ENCODE peak calls at places on chromosome 15, in nine cellular contexts. I is adrenal gland; B is A172; V is lower leg skin; Q is activated CD8-positive, alpha-beta memory T cell treated with anti-CD3 and anti-CD28 coated beads for 24 hours; F is breast epithelium; Y is T-helper 2 cell; H is NCI-H460; K is cardiac fibroblast. X is an unnamed sample.

GRCh38 chr15:50953302-50953701 is 44.8 kb downstream of the AP4E1 start:
- DNase-seq in I (no peak), B (no peak), V (no peak), Q (no peak), F (no peak), Y (no peak), H (no peak), K (no peak), X (no peak)

GRCh38 chr15:62850318-62850717 is 192.2 kb upstream of the TPM1 start:
- DNase-seq in I (no peak), B (peak), V (peak), Q (no peak), F (no peak), Y (no peak), H (no peak), K (no peak), X (no peak)

GRCh38 chr15:52256930-52257733 is 38.5 kb downstream of the MYO5C start:
- DNase-seq in I (no peak), B (no peak), V (no peak), Q (no peak), F (no peak), Y (peak), H (no peak), K (peak), X (no peak)

GRCh38 chr15:25890532-25890931 is 27.4 kb upstream of the ATP10A start:
- DNase-seq in I (no peak), B (no peak), V (no peak), Q (no peak), F (no peak), Y (no peak), H (no peak), K (no peak), X (no peak)

GRCh38 chr15:28110416-28110975 is 11.4 kb upstream of the OCA2 start:
- DNase-seq in I (no peak), B (no peak), V (peak), Q (peak), F (no peak), Y (no peak), H (no peak), K (no peak), X (no peak)

GRCh38 chr15:39347453-39347852 is 233.4 kb upstream of the THBS1 start:
- DNase-seq in I (no peak), B (no peak), V (no peak), Q (no peak), F (no peak), Y (no peak), H (no peak), K (no peak), X (no peak)

GRCh38 chr15:96125681-96126080 is 204.8 kb upstream of the NR2F2 start:
- DNase-seq in I (no peak), B (peak), V (no peak), Q (no peak), F (no peak), Y (no peak), H (peak), K (no peak), X (no peak)

GRCh38 chr15:84929795-84930371 is 45.4 kb downstream of the SLC28A1 start:
- DNase-seq in I (peak), B (peak), V (no peak), Q (no peak), F (peak), Y (peak), H (no peak), K (peak), X (no peak)

GRCh38 chr15:87293016-87293415 is 963.5 kb downstream of the NTRK3 start:
- DNase-seq in I (no peak), B (no peak), V (no peak), Q (no peak), F (no peak), Y (no peak), H (no peak), K (no peak), X (no peak)

GRCh38 chr15:61063875-61064320 is 165.2 kb downstream of the RORA start:
- DNase-seq in I (no peak), B (no peak), V (no peak), Q (no peak), F (no peak), Y (no peak), H (no peak), K (no peak), X (no peak)

GRCh38 chr15:101386967-101387366 is 91.9 kb upstream of the SNRPA1 start:
- DNase-seq in I (no peak), B (no peak), V (no peak), Q (no peak), F (no peak), Y (no peak), H (no peak), K (no peak), X (no peak)

GRCh38 chr15:89747708-89748682 is 3.1 kb downstream of the MESP1 start:
- DNase-seq in I (no peak), B (no peak), V (no peak), Q (no peak), F (no peak), Y (no peak), H (no peak), K (no peak), X (no peak)

GRCh38 chr15:73258271-73259108 is 110.3 kb downstream of the HCN4 start:
- DNase-seq in I (no peak), B (no peak), V (no peak), Q (no peak), F (no peak), Y (peak), H (no peak), K (no peak), X (no peak)

GRCh38 chr15:89641053-89641452 is 14.2 kb downstream of the KIF7 start:
- DNase-seq in I (no peak), B (no peak), V (peak), Q (no peak), F (no peak), Y (no peak), H (no peak), K (no peak), X (no peak)

GRCh38 chr15:67750371-67750770 is 74.9 kb upstream of the SKOR1 start:
- DNase-seq in I (no peak), B (no peak), V (no peak), Q (no peak), F (no peak), Y (no peak), H (no peak), K (no peak), X (no peak)

GRCh38 chr15:71575474-71576045 is 234.8 kb upstream of the NR2E3 start:
- DNase-seq in I (no peak), B (no peak), V (no peak), Q (no peak), F (no peak), Y (no peak), H (peak), K (peak), X (no peak)

GRCh38 chr15:72968531-72968922 is 83.7 kb upstream of the NEO1 start:
- DNase-seq in I (no peak), B (no peak), V (no peak), Q (no peak), F (no peak), Y (no peak), H (no peak), K (peak), X (no peak)

GRCh38 chr15:39665629-39666245 is 84.9 kb downstream of the THBS1 start:
- DNase-seq in I (no peak), B (no peak), V (no peak), Q (no peak), F (no peak), Y (no peak), H (no peak), K (no peak), X (no peak)

GRCh38 chr15:83658406-83658805 is 4.5 kb downstream of the ADAMTSL3 start:
- DNase-seq in I (no peak), B (no peak), V (no peak), Q (no peak), F (no peak), Y (no peak), H (no peak), K (no peak), X (no peak)

GRCh38 chr15:73809728-73810501 is 56.8 kb upstream of the INSYN1 start:
- DNase-seq in I (no peak), B (peak), V (no peak), Q (no peak), F (no peak), Y (no peak), H (no peak), K (no peak), X (no peak)

GRCh38 chr15:34760909-34761308 is 6.1 kb upstream of the GJD2 start:
- DNase-seq in I (no peak), B (no peak), V (no peak), Q (no peak), F (no peak), Y (no peak), H (no peak), K (no peak), X (no peak)

GRCh38 chr15:55343168-55343567 is 24.1 kb downstream of the PIGB start:
- DNase-seq in I (no peak), B (no peak), V (no peak), Q (no peak), F (no peak), Y (no peak), H (no peak), K (no peak), X (no peak)

GRCh38 chr15:74041311-74041756 is 41.0 kb downstream of the GOLGA6A start:
- DNase-seq in I (no peak), B (no peak), V (no peak), Q (no peak), F (no peak), Y (no peak), H (no peak), K (no peak), X (no peak)

GRCh38 chr15:33492434-33493052 is 181.8 kb downstream of the RYR3 start:
- DNase-seq in I (no peak), B (no peak), V (no peak), Q (no peak), F (no peak), Y (no peak), H (no peak), K (no peak), X (no peak)

GRCh38 chr15:74835312-74835823 is 7.6 kb downstream of the ULK3 start:
- DNase-seq in I (peak), B (peak), V (no peak), Q (peak), F (no peak), Y (peak), H (peak), K (peak), X (peak)

GRCh38 chr15:55707523-55707922 is 35.4 kb downstream of the PRTG start:
- DNase-seq in I (no peak), B (no peak), V (no peak), Q (no peak), F (no peak), Y (no peak), H (no peak), K (no peak), X (no peak)

GRCh38 chr15:92365079-92365478 is 28.6 kb upstream of the ST8SIA2 start:
- DNase-seq in I (peak), B (peak), V (no peak), Q (no peak), F (no peak), Y (no peak), H (peak), K (no peak), X (no peak)

GRCh38 chr15:71804226-71804625 is 6.1 kb upstream of the NR2E3 start:
- DNase-seq in I (no peak), B (no peak), V (no peak), Q (no peak), F (no peak), Y (no peak), H (no peak), K (no peak), X (no peak)

GRCh38 chr15:70494861-70495571 is 268.3 kb downstream of the UACA start:
- DNase-seq in I (no peak), B (peak), V (no peak), Q (no peak), F (no peak), Y (no peak), H (peak), K (peak), X (no peak)

GRCh38 chr15:90160781-90161727 is 40.1 kb upstream of the SEMA4B start:
- DNase-seq in I (no peak), B (no peak), V (no peak), Q (no peak), F (peak), Y (no peak), H (no peak), K (no peak), X (no peak)

X was measured in 8988T.